ENCODE peak calls at places on chromosomes 5 and 9, in four cellular contexts. One of them, this sample, is unnamed.

GRCh38 chr5:36724429-36725332 is 118.3 kb downstream of the SLC1A3 start:
- DNase-seq in sciatic nerve: no peak
- DNase-seq in activated CD8-positive, alpha-beta memory T cell treated with anti-CD3 and anti-CD28 coated beads for 4 hours: no peak
- DNase-seq in KG1: peak
- DNase-seq in this sample: no peak

GRCh38 chr9:25716220-25716872 is 38.1 kb upstream of the TUSC1 start:
- DNase-seq in sciatic nerve: no peak
- DNase-seq in activated CD8-positive, alpha-beta memory T cell treated with anti-CD3 and anti-CD28 coated beads for 4 hours: no peak
- DNase-seq in KG1: no peak
- DNase-seq in this sample: peak

GRCh38 chr5:43140286-43140685 is 19.6 kb downstream of the ZNF131 start:
- DNase-seq in sciatic nerve: no peak
- DNase-seq in activated CD8-positive, alpha-beta memory T cell treated with anti-CD3 and anti-CD28 coated beads for 4 hours: no peak
- DNase-seq in KG1: no peak
- DNase-seq in this sample: no peak

GRCh38 chr5:169003721-169004481 is 297.0 kb downstream of the SLIT3 start:
- DNase-seq in sciatic nerve: no peak
- DNase-seq in activated CD8-positive, alpha-beta memory T cell treated with anti-CD3 and anti-CD28 coated beads for 4 hours: no peak
- DNase-seq in KG1: no peak
- DNase-seq in this sample: peak

GRCh38 chr5:543351-543750 is 19.1 kb upstream of the SLC9A3 start:
- DNase-seq in sciatic nerve: no peak
- DNase-seq in activated CD8-positive, alpha-beta memory T cell treated with anti-CD3 and anti-CD28 coated beads for 4 hours: no peak
- DNase-seq in KG1: no peak
- DNase-seq in this sample: no peak

GRCh38 chr5:163306421-163306820 is 131.0 kb upstream of the CCNG1 start:
- DNase-seq in sciatic nerve: no peak
- DNase-seq in activated CD8-positive, alpha-beta memory T cell treated with anti-CD3 and anti-CD28 coated beads for 4 hours: no peak
- DNase-seq in KG1: peak
- DNase-seq in this sample: peak

GRCh38 chr5:122864400-122864799 is 19.0 kb downstream of the SNX24 start:
- DNase-seq in sciatic nerve: no peak
- DNase-seq in activated CD8-positive, alpha-beta memory T cell treated with anti-CD3 and anti-CD28 coated beads for 4 hours: no peak
- DNase-seq in KG1: no peak
- DNase-seq in this sample: no peak

GRCh38 chr5:82601862-82602261 is 323.7 kb upstream of the RPS23 start:
- DNase-seq in sciatic nerve: no peak
- DNase-seq in activated CD8-positive, alpha-beta memory T cell treated with anti-CD3 and anti-CD28 coated beads for 4 hours: no peak
- DNase-seq in KG1: no peak
- DNase-seq in this sample: no peak

GRCh38 chr5:179923422-179923821 is 15.7 kb upstream of the TBC1D9B start:
- DNase-seq in sciatic nerve: peak
- DNase-seq in activated CD8-positive, alpha-beta memory T cell treated with anti-CD3 and anti-CD28 coated beads for 4 hours: no peak
- DNase-seq in KG1: no peak
- DNase-seq in this sample: no peak

GRCh38 chr5:145827275-145827674 is 7.9 kb downstream of the PRELID2 start:
- DNase-seq in sciatic nerve: no peak
- DNase-seq in activated CD8-positive, alpha-beta memory T cell treated with anti-CD3 and anti-CD28 coated beads for 4 hours: no peak
- DNase-seq in KG1: no peak
- DNase-seq in this sample: no peak

GRCh38 chr9:107932036-107932435 is 442.5 kb upstream of the KLF4 start:
- DNase-seq in sciatic nerve: no peak
- DNase-seq in activated CD8-positive, alpha-beta memory T cell treated with anti-CD3 and anti-CD28 coated beads for 4 hours: no peak
- DNase-seq in KG1: no peak
- DNase-seq in this sample: no peak

GRCh38 chr5:74233091-74233490 is 407.4 kb downstream of the ENC1 start:
- DNase-seq in sciatic nerve: no peak
- DNase-seq in activated CD8-positive, alpha-beta memory T cell treated with anti-CD3 and anti-CD28 coated beads for 4 hours: no peak
- DNase-seq in KG1: no peak
- DNase-seq in this sample: no peak

GRCh38 chr9:134319306-134320194 is 6.7 kb upstream of the RXRA start:
- DNase-seq in sciatic nerve: peak
- DNase-seq in activated CD8-positive, alpha-beta memory T cell treated with anti-CD3 and anti-CD28 coated beads for 4 hours: no peak
- DNase-seq in KG1: no peak
- DNase-seq in this sample: peak

GRCh38 chr5:6636293-6636692 is 3.1 kb downstream of the SRD5A1 start:
- DNase-seq in sciatic nerve: no peak
- DNase-seq in activated CD8-positive, alpha-beta memory T cell treated with anti-CD3 and anti-CD28 coated beads for 4 hours: no peak
- DNase-seq in KG1: no peak
- DNase-seq in this sample: no peak

GRCh38 chr9:130763585-130764200 is 70.1 kb downstream of the EXOSC2 start:
- DNase-seq in sciatic nerve: no peak
- DNase-seq in activated CD8-positive, alpha-beta memory T cell treated with anti-CD3 and anti-CD28 coated beads for 4 hours: no peak
- DNase-seq in KG1: no peak
- DNase-seq in this sample: peak

GRCh38 chr9:116875576-116875975 is 188.5 kb downstream of the TRIM32 start:
- DNase-seq in sciatic nerve: no peak
- DNase-seq in activated CD8-positive, alpha-beta memory T cell treated with anti-CD3 and anti-CD28 coated beads for 4 hours: no peak
- DNase-seq in KG1: no peak
- DNase-seq in this sample: no peak

GRCh38 chr9:38386319-38386895 is 6.1 kb upstream of the ALDH1B1 start:
- DNase-seq in sciatic nerve: no peak
- DNase-seq in activated CD8-positive, alpha-beta memory T cell treated with anti-CD3 and anti-CD28 coated beads for 4 hours: no peak
- DNase-seq in KG1: no peak
- DNase-seq in this sample: peak

GRCh38 chr5:43661102-43661501 is 58.1 kb downstream of the NNT start:
- DNase-seq in sciatic nerve: no peak
- DNase-seq in activated CD8-positive, alpha-beta memory T cell treated with anti-CD3 and anti-CD28 coated beads for 4 hours: no peak
- DNase-seq in KG1: peak
- DNase-seq in this sample: peak

GRCh38 chr9:26261503-26262330 is 583.5 kb upstream of the TUSC1 start:
- DNase-seq in sciatic nerve: no peak
- DNase-seq in activated CD8-positive, alpha-beta memory T cell treated with anti-CD3 and anti-CD28 coated beads for 4 hours: no peak
- DNase-seq in KG1: no peak
- DNase-seq in this sample: no peak

GRCh38 chr5:149030392-149030791 is 32.5 kb downstream of the SH3TC2 start:
- DNase-seq in sciatic nerve: no peak
- DNase-seq in activated CD8-positive, alpha-beta memory T cell treated with anti-CD3 and anti-CD28 coated beads for 4 hours: no peak
- DNase-seq in KG1: no peak
- DNase-seq in this sample: no peak

GRCh38 chr5:131264453-131265200 is 774 bp downstream of the CDC42SE2 start:
- DNase-seq in sciatic nerve: peak
- DNase-seq in activated CD8-positive, alpha-beta memory T cell treated with anti-CD3 and anti-CD28 coated beads for 4 hours: no peak
- DNase-seq in KG1: no peak
- DNase-seq in this sample: peak

GRCh38 chr9:38003230-38003629 is 65.8 kb downstream of the SHB start:
- DNase-seq in sciatic nerve: no peak
- DNase-seq in activated CD8-positive, alpha-beta memory T cell treated with anti-CD3 and anti-CD28 coated beads for 4 hours: no peak
- DNase-seq in KG1: no peak
- DNase-seq in this sample: no peak

GRCh38 chr9:84136119-84136868 is 155.7 kb downstream of the RMI1 start:
- DNase-seq in sciatic nerve: no peak
- DNase-seq in activated CD8-positive, alpha-beta memory T cell treated with anti-CD3 and anti-CD28 coated beads for 4 hours: no peak
- DNase-seq in KG1: no peak
- DNase-seq in this sample: no peak

GRCh38 chr9:132806723-132807421 is 71.2 kb downstream of the AK8 start:
- DNase-seq in sciatic nerve: no peak
- DNase-seq in activated CD8-positive, alpha-beta memory T cell treated with anti-CD3 and anti-CD28 coated beads for 4 hours: no peak
- DNase-seq in KG1: no peak
- DNase-seq in this sample: no peak

GRCh38 chr9:23781111-23781510 is 44.9 kb downstream of the ELAVL2 start:
- DNase-seq in sciatic nerve: no peak
- DNase-seq in activated CD8-positive, alpha-beta memory T cell treated with anti-CD3 and anti-CD28 coated beads for 4 hours: no peak
- DNase-seq in KG1: no peak
- DNase-seq in this sample: peak

GRCh38 chr5:158115468-158115867 is 256.5 kb upstream of the CLINT1 start:
- DNase-seq in sciatic nerve: no peak
- DNase-seq in activated CD8-positive, alpha-beta memory T cell treated with anti-CD3 and anti-CD28 coated beads for 4 hours: no peak
- DNase-seq in KG1: no peak
- DNase-seq in this sample: no peak

GRCh38 chr9:37653385-37653784 is 2.6 kb downstream of the FRMPD1 start:
- DNase-seq in sciatic nerve: no peak
- DNase-seq in activated CD8-positive, alpha-beta memory T cell treated with anti-CD3 and anti-CD28 coated beads for 4 hours: no peak
- DNase-seq in KG1: no peak
- DNase-seq in this sample: no peak

GRCh38 chr5:90932052-90932699 is 373.6 kb downstream of the ADGRV1 start:
- DNase-seq in sciatic nerve: peak
- DNase-seq in activated CD8-positive, alpha-beta memory T cell treated with anti-CD3 and anti-CD28 coated beads for 4 hours: no peak
- DNase-seq in KG1: no peak
- DNase-seq in this sample: peak

GRCh38 chr9:4510546-4511322 is 20.5 kb downstream of the SLC1A1 start:
- DNase-seq in sciatic nerve: no peak
- DNase-seq in activated CD8-positive, alpha-beta memory T cell treated with anti-CD3 and anti-CD28 coated beads for 4 hours: no peak
- DNase-seq in KG1: no peak
- DNase-seq in this sample: no peak

This sample was measured in left kidney.